ENCODE peak calls at places on chromosomes 11 and 22, in four cellular contexts. One of them, this sample, is unnamed. For H3K9me3, the result is how much of the 10 kb centered on the place peaks cover.

GRCh38 chr11:123543796-123544195 is 110.6 kb downstream of the SCN3B start:
- DNase-seq in AG04450: no peak
- DNase-seq in CD8-positive, alpha-beta memory T cell: no peak
- DNase-seq in A549: no peak
- DNase-seq in this sample: no peak

GRCh38 chr11:41849250-41849649 is 389.8 kb upstream of the LRRC4C start:
- DNase-seq in CD8-positive, alpha-beta memory T cell: no peak
- DNase-seq in A549: no peak
- DNase-seq in AG04450: no peak
- DNase-seq in this sample: no peak

GRCh38 chr11:76291576-76292526 is 85.5 kb upstream of the WNT11 start:
- DNase-seq in CD8-positive, alpha-beta memory T cell: no peak
- DNase-seq in A549: peak
- DNase-seq in AG04450: no peak
- DNase-seq in this sample: no peak

GRCh38 chr11:1224109-1224485 is 1.2 kb downstream of the MUC5B start:
- DNase-seq in CD8-positive, alpha-beta memory T cell: no peak
- DNase-seq in AG04450: no peak
- DNase-seq in A549: peak
- DNase-seq in this sample: no peak

GRCh38 chr11:16195659-16196058 is 160.7 kb downstream of the SOX6 start:
- DNase-seq in CD8-positive, alpha-beta memory T cell: no peak
- DNase-seq in AG04450: peak
- DNase-seq in A549: peak
- DNase-seq in this sample: no peak

GRCh38 chr11:77179048-77179447 is 51.0 kb downstream of the MYO7A start:
- DNase-seq in CD8-positive, alpha-beta memory T cell: no peak
- DNase-seq in A549: no peak
- DNase-seq in AG04450: no peak
- DNase-seq in this sample: no peak

GRCh38 chr11:64598106-64598796 is 7.2 kb downstream of the SLC22A12 start:
- DNase-seq in CD8-positive, alpha-beta memory T cell: peak
- DNase-seq in A549: no peak
- DNase-seq in AG04450: no peak
- DNase-seq in this sample: no peak

GRCh38 chr22:40479887-40480538 is 109.6 kb downstream of the SGSM3 start:
- DNase-seq in AG04450: no peak
- DNase-seq in CD8-positive, alpha-beta memory T cell: no peak
- DNase-seq in A549: no peak
- DNase-seq in this sample: no peak

GRCh38 chr11:119258983-119259382 is 52.8 kb downstream of the CBL start:
- DNase-seq in AG04450: no peak
- DNase-seq in CD8-positive, alpha-beta memory T cell: no peak
- DNase-seq in A549: no peak
- DNase-seq in this sample: no peak

GRCh38 chr11:106765849-106766248 is 252.4 kb downstream of the GUCY1A2 start:
- DNase-seq in AG04450: no peak
- DNase-seq in A549: no peak
- DNase-seq in CD8-positive, alpha-beta memory T cell: no peak
- DNase-seq in this sample: no peak

GRCh38 chr22:16962501-16962900 is 45.5 kb downstream of the GAB4 start:
- DNase-seq in A549: no peak
- DNase-seq in CD8-positive, alpha-beta memory T cell: no peak
- DNase-seq in AG04450: no peak
- DNase-seq in this sample: no peak

GRCh38 chr11:27255447-27255828 is 107.6 kb downstream of the CCDC34 start:
- DNase-seq in A549: no peak
- DNase-seq in AG04450: peak
- DNase-seq in CD8-positive, alpha-beta memory T cell: no peak
- DNase-seq in this sample: no peak

GRCh38 chr11:119743041-119743440 is 14.0 kb upstream of the NECTIN1 start:
- DNase-seq in AG04450: no peak
- DNase-seq in A549: no peak
- DNase-seq in CD8-positive, alpha-beta memory T cell: no peak
- DNase-seq in this sample: no peak

GRCh38 chr11:40306938-40307548 is 1152.4 kb downstream of the LRRC4C start:
- DNase-seq in A549: peak
- DNase-seq in CD8-positive, alpha-beta memory T cell: no peak
- DNase-seq in AG04450: no peak
- DNase-seq in this sample: no peak

GRCh38 chr11:134041349-134041748 is 27.5 kb upstream of the JAM3 start:
- DNase-seq in A549: no peak
- DNase-seq in AG04450: no peak
- DNase-seq in CD8-positive, alpha-beta memory T cell: no peak
- DNase-seq in this sample: no peak

GRCh38 chr11:122170815-122171475 is 54.9 kb upstream of the BLID start:
- DNase-seq in A549: peak
- DNase-seq in AG04450: peak
- DNase-seq in CD8-positive, alpha-beta memory T cell: no peak
- DNase-seq in this sample: no peak

GRCh38 chr22:50399751-50400331 is 56.7 kb downstream of the PPP6R2 start:
- DNase-seq in AG04450: no peak
- DNase-seq in A549: peak
- DNase-seq in CD8-positive, alpha-beta memory T cell: no peak
- DNase-seq in this sample: no peak

GRCh38 chr11:67732045-67732787 is 57.8 kb upstream of the ALDH3B2 start:
- DNase-seq in A549: peak
- DNase-seq in AG04450: no peak
- DNase-seq in CD8-positive, alpha-beta memory T cell: peak
- DNase-seq in this sample: peak

GRCh38 chr11:2205214-2205770 is 33.7 kb upstream of the TH start:
- DNase-seq in CD8-positive, alpha-beta memory T cell: no peak
- DNase-seq in AG04450: no peak
- DNase-seq in A549: no peak
- DNase-seq in this sample: peak

GRCh38 chr11:71948314-71949027 is 19.6 kb downstream of the RNF121 start:
- DNase-seq in AG04450: no peak
- DNase-seq in A549: peak
- DNase-seq in CD8-positive, alpha-beta memory T cell: no peak
- DNase-seq in this sample: no peak

GRCh38 chr11:78227906-78228305 is 39.2 kb downstream of the USP35 start:
- DNase-seq in AG04450: no peak
- DNase-seq in A549: no peak
- DNase-seq in CD8-positive, alpha-beta memory T cell: no peak
- DNase-seq in this sample: no peak

GRCh38 chr22:47633111-47633510 is 870.7 kb downstream of the TBC1D22A start:
- DNase-seq in CD8-positive, alpha-beta memory T cell: no peak
- DNase-seq in A549: no peak
- DNase-seq in AG04450: no peak
- DNase-seq in this sample: no peak
- H3K9me3 ChIP-seq in CD8-positive, alpha-beta memory T cell: under half
- H3K9me3 ChIP-seq in A549: under half
- H3K9me3 ChIP-seq in AG04450: half or more
- H3K9me3 ChIP-seq in this sample: under half

GRCh38 chr11:95359323-95359656 is 128.3 kb upstream of the SESN3 start:
- DNase-seq in AG04450: no peak
- DNase-seq in CD8-positive, alpha-beta memory T cell: no peak
- DNase-seq in A549: no peak
- DNase-seq in this sample: no peak
- H3K9me3 ChIP-seq in AG04450: under half
- H3K9me3 ChIP-seq in CD8-positive, alpha-beta memory T cell: under half
- H3K9me3 ChIP-seq in A549: under half
- H3K9me3 ChIP-seq in this sample: under half

GRCh38 chr11:50075856-50076255 is 43.2 kb downstream of the OR4C45 start:
- DNase-seq in A549: no peak
- DNase-seq in AG04450: no peak
- DNase-seq in CD8-positive, alpha-beta memory T cell: no peak
- DNase-seq in this sample: no peak

GRCh38 chr11:50077526-50077925 is 44.9 kb downstream of the OR4C45 start:
- DNase-seq in AG04450: no peak
- DNase-seq in A549: no peak
- DNase-seq in CD8-positive, alpha-beta memory T cell: no peak
- DNase-seq in this sample: no peak

GRCh38 chr11:50078001-50078400 is 45.3 kb downstream of the OR4C45 start:
- DNase-seq in CD8-positive, alpha-beta memory T cell: no peak
- DNase-seq in A549: no peak
- DNase-seq in AG04450: no peak
- DNase-seq in this sample: no peak

GRCh38 chr11:50080256-50080655 is 47.6 kb downstream of the OR4C45 start:
- DNase-seq in A549: no peak
- DNase-seq in CD8-positive, alpha-beta memory T cell: no peak
- DNase-seq in AG04450: no peak
- DNase-seq in this sample: no peak
- H3K9me3 ChIP-seq in A549: under half
- H3K9me3 ChIP-seq in CD8-positive, alpha-beta memory T cell: under half
- H3K9me3 ChIP-seq in AG04450: half or more
- H3K9me3 ChIP-seq in this sample: under half

GRCh38 chr11:99425596-99425995 is 404.8 kb downstream of the CNTN5 start:
- DNase-seq in AG04450: no peak
- DNase-seq in CD8-positive, alpha-beta memory T cell: no peak
- DNase-seq in A549: no peak
- DNase-seq in this sample: no peak

GRCh38 chr11:99419991-99420390 is 399.2 kb downstream of the CNTN5 start:
- DNase-seq in AG04450: no peak
- DNase-seq in A549: no peak
- DNase-seq in CD8-positive, alpha-beta memory T cell: no peak
- DNase-seq in this sample: no peak

GRCh38 chr11:99423435-99423983 is 402.8 kb downstream of the CNTN5 start:
- DNase-seq in AG04450: no peak
- DNase-seq in CD8-positive, alpha-beta memory T cell: no peak
- DNase-seq in A549: no peak
- DNase-seq in this sample: no peak

GRCh38 chr11:99422581-99423434 is 402.1 kb downstream of the CNTN5 start:
- DNase-seq in A549: no peak
- DNase-seq in AG04450: no peak
- DNase-seq in CD8-positive, alpha-beta memory T cell: no peak
- DNase-seq in this sample: no peak

DNA sequence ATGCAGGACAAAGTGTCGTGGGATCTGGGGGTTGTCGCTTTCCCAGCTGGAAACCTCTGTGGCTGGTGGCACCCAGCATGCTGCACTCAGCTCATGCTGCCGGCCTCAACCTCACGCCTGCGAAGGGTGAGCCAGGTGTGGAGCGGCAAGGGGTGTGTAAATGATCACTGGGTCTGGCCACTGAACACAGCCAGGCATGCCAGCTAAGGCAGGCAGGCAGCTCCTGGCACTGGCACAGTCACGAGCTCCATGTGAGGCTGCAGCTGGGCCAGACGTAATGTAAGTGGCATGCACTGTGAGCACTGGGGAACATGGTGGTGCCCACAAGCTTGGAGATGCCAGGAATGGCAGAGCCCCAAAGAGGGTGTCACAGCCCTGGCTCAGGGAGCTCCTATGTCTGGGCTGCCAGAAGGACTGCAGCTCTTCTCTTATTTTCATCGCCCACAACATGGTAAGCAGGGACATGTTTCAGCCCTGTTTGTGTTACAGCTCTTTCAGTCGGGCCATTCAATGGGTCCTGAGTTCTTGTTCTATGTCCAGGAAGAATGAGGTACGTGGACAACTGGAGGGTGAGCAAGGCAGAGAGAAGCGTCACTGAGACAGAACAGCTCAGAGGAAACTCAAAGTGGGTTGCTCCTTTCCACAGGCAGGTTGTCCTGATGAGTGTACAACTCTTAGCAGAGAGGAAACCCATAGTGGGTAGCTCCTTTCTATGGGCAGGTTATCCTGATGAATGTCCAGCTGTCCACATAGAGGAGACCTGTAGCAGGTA is 403.8 kb downstream of the CNTN5 start:
- DNase-seq in A549: no peak
- DNase-seq in CD8-positive, alpha-beta memory T cell: no peak
- DNase-seq in AG04450: no peak
- DNase-seq in this sample: no peak
- H3K9me3 ChIP-seq in A549: under half
- H3K9me3 ChIP-seq in CD8-positive, alpha-beta memory T cell: under half
- H3K9me3 ChIP-seq in AG04450: under half
- H3K9me3 ChIP-seq in this sample: under half

DNA sequence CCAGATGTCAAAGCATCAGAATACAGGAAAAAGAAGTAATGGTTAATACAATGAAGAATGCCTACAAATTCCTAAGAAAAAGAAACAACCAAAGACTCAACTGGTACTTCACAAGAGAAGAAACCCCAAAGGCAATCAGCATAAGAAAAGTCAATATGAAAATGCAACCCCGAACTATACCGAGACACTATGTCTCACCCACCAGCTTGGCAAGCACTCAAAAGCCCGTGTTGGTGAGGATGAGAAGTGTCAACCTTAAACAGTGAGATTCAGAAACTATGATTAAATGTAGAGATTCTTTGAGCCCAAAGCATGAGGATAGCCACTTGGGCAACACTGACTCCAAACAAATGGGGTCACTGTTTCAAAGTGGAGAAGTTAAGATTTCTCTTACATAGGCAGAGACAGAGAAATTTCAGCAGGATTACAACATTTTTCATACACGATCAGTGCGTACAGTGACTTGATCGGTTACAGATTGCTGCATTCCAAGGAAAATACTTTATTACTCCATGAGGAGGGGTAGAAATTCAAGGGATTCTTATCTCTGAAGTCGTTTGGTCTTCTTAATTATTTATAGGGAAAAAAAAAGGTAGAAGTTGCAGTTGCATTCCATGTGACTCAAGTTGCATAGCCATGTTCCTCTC is 10.9 kb upstream of the SMIM38 start:
- DNase-seq in A549: no peak
- DNase-seq in CD8-positive, alpha-beta memory T cell: no peak
- DNase-seq in AG04450: peak
- DNase-seq in this sample: no peak
- H3K9me3 ChIP-seq in A549: under half
- H3K9me3 ChIP-seq in CD8-positive, alpha-beta memory T cell: under half
- H3K9me3 ChIP-seq in AG04450: under half
- H3K9me3 ChIP-seq in this sample: under half

DNA sequence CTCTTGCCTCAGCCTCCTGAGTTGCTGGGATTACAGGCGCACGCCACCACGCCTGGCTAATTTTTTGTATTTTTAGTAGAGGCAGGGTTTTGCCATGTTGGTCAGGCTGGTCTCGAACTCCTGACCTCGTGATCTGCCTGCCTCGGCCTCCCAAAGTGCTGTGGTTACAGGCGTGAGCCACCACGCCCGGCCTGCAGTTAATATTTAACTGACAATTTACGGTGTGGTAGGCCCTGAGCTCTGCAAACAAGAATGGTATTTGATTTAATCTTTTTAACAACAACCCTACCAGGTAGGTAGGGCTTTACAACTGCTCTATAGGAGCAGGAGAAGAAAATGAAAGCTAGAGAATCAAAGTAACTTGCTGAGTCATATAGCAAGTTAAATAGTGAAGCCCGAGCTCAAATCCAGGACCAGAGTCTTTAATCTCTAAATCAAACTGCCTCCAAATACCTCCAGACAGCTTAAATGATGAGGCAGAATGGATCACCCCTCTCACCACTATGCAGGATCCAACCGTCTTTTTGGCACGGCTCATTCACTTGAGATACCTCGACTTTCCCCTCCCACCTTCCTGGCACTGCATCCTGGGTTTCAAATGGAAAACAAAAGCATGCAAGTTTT is 9.4 kb downstream of the UEVLD start:
- DNase-seq in AG04450: no peak
- DNase-seq in CD8-positive, alpha-beta memory T cell: no peak
- DNase-seq in A549: peak
- DNase-seq in this sample: no peak
- H3K9me3 ChIP-seq in AG04450: under half
- H3K9me3 ChIP-seq in CD8-positive, alpha-beta memory T cell: under half
- H3K9me3 ChIP-seq in A549: under half
- H3K9me3 ChIP-seq in this sample: under half

GRCh38 chr22:47457021-47457420 is 694.6 kb downstream of the TBC1D22A start:
- DNase-seq in A549: no peak
- DNase-seq in AG04450: no peak
- DNase-seq in CD8-positive, alpha-beta memory T cell: no peak
- DNase-seq in this sample: no peak
- H3K9me3 ChIP-seq in A549: under half
- H3K9me3 ChIP-seq in AG04450: under half
- H3K9me3 ChIP-seq in CD8-positive, alpha-beta memory T cell: under half
- H3K9me3 ChIP-seq in this sample: under half

GRCh38 chr11:70713436-70713835 is 315.1 kb downstream of the CTTN start:
- DNase-seq in A549: no peak
- DNase-seq in AG04450: no peak
- DNase-seq in CD8-positive, alpha-beta memory T cell: no peak
- DNase-seq in this sample: no peak
- H3K9me3 ChIP-seq in A549: under half
- H3K9me3 ChIP-seq in AG04450: half or more
- H3K9me3 ChIP-seq in CD8-positive, alpha-beta memory T cell: under half
- H3K9me3 ChIP-seq in this sample: under half